ENCODE peak calls at places on chromosome 1, in eight cellular contexts. A is GM23338, N is GM10248, F is fibroblast of the aortic adventitia, Z is Calu3, D is tibial nerve, K is BJ, R is fibroblast of lung. S is an unnamed sample.

GRCh38 chr1:193212637-193213036 is 26.2 kb upstream of the B3GALT2 start:
- DNase-seq in A (no peak), N (no peak), F (no peak), Z (no peak), D (no peak), K (no peak), R (no peak), S (no peak)

GRCh38 chr1:159175571-159175970 is 4.2 kb downstream of the CADM3 start:
- DNase-seq in A (no peak), N (no peak), F (no peak), Z (no peak), D (no peak), K (no peak), R (no peak), S (no peak)

GRCh38 chr1:227937031-227937430 is 10.7 kb downstream of the WNT9A start:
- DNase-seq in A (no peak), N (no peak), F (no peak), Z (no peak), D (no peak), K (no peak), R (no peak), S (no peak)

GRCh38 chr1:192506741-192507155 is 68.8 kb upstream of the RGS1 start:
- DNase-seq in A (peak), N (peak), F (peak), Z (peak), D (no peak), K (no peak), R (peak), S (no peak)

GRCh38 chr1:63516629-63517028 is 6.4 kb downstream of the ITGB3BP start:
- DNase-seq in A (no peak), N (no peak), F (no peak), Z (no peak), D (no peak), K (no peak), R (no peak), S (no peak)

GRCh38 chr1:30476476-30476875 is 246.9 kb downstream of the MATN1 start:
- DNase-seq in A (no peak), N (no peak), F (no peak), Z (no peak), D (no peak), K (no peak), R (no peak), S (no peak)

GRCh38 chr1:85707267-85707989 is 805 bp downstream of the ZNHIT6 start:
- DNase-seq in A (no peak), N (no peak), F (no peak), Z (no peak), D (no peak), K (no peak), R (no peak), S (no peak)

GRCh38 chr1:56099766-56100165 is 479.6 kb downstream of the PLPP3 start:
- DNase-seq in A (no peak), N (no peak), F (peak), Z (no peak), D (no peak), K (no peak), R (no peak), S (no peak)

GRCh38 chr1:246139745-246140182 is 367.3 kb downstream of the SMYD3 start:
- DNase-seq in A (no peak), N (no peak), F (peak), Z (peak), D (no peak), K (peak), R (peak), S (no peak)

GRCh38 chr1:155126494-155127104 is 1.1 kb upstream of the EFNA1 start:
- DNase-seq in A (peak), N (no peak), F (peak), Z (peak), D (no peak), K (no peak), R (peak), S (peak)

GRCh38 chr1:224747578-224747977 is 131.5 kb downstream of the CNIH3 start:
- DNase-seq in A (no peak), N (peak), F (peak), Z (no peak), D (no peak), K (no peak), R (peak), S (no peak)

GRCh38 chr1:207830788-207831187 is 78.9 kb downstream of the CD46 start:
- DNase-seq in A (no peak), N (no peak), F (no peak), Z (no peak), D (no peak), K (no peak), R (no peak), S (peak)

GRCh38 chr1:232435746-232436145 is 194.2 kb downstream of the SIPA1L2 start:
- DNase-seq in A (no peak), N (no peak), F (peak), Z (no peak), D (no peak), K (no peak), R (peak), S (no peak)

GRCh38 chr1:44707112-44707881 is 23.7 kb downstream of the RNU5D-1 start:
- DNase-seq in A (no peak), N (no peak), F (peak), Z (no peak), D (no peak), K (peak), R (peak), S (no peak)

GRCh38 chr1:17572264-17572985 is 32.9 kb downstream of the ARHGEF10L start:
- DNase-seq in A (peak), N (peak), F (no peak), Z (no peak), D (no peak), K (no peak), R (no peak), S (no peak)
- TF ChIP-seq CTCF in A (peak), N (no peak), F (no peak), Z (no peak), D (no peak), K (no peak), R (no peak), S (no peak)

GRCh38 chr1:67551375-67551774 is 121.2 kb upstream of the SERBP1 start:
- DNase-seq in A (no peak), N (no peak), F (no peak), Z (no peak), D (no peak), K (no peak), R (no peak), S (no peak)

GRCh38 chr1:67556297-67556900 is 126.2 kb upstream of the SERBP1 start:
- DNase-seq in A (no peak), N (no peak), F (no peak), Z (no peak), D (no peak), K (no peak), R (no peak), S (no peak)

GRCh38 chr1:67557731-67558448 is 127.1 kb upstream of the GADD45A start:
- DNase-seq in A (no peak), N (no peak), F (no peak), Z (no peak), D (no peak), K (no peak), R (no peak), S (no peak)

GRCh38 chr1:67555487-67556296 is 125.5 kb upstream of the SERBP1 start:
- DNase-seq in A (peak), N (no peak), F (no peak), Z (no peak), D (no peak), K (no peak), R (no peak), S (no peak)

DNA sequence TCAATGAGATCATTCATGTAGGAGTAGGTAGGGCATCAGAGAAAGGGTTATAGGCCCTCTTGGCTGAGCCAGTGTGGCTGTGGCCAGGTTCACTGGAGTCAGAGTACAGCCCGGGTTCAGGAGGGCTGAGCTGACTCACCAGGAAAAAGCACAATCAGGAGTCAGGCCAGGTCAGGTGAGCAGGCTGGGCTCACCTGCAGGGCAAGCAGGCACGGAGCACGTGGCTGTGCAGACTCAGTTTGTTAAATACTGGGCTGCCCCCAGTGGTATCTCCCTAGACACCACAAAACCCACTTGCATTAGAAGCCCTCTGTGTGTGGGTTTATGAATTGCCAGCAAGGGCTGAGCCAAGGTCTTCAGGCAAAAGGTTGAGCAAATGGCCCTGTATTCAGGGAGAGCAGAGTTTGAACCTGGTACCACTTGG is 122.1 kb upstream of the SERBP1 start:
- DNase-seq in A (peak), N (no peak), F (no peak), Z (peak), D (no peak), K (no peak), R (no peak), S (no peak)
- TF ChIP-seq CTCF in A (peak), N (no peak), F (no peak), Z (no peak), D (no peak), K (no peak), R (no peak), S (no peak)

DNA sequence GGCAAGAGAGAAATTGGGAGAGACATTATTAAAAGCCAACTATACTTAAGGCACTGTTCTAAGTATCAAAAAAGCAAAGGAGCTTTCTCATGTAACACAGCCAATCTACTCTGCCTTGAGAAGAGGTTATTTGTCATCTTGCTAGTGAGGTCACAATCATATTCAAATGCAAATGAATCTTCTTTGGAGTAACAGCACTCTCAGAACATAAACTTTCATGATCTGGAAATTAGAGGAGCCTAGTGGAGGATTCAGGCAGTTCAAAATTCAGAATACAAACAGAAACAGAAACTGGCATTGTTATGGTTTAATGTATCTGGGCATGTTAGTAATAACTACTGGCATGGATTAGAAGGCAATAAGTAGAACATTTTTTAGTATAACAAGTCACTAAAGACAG is 57.4 kb downstream of the ARID4B start:
- DNase-seq in A (peak), N (no peak), F (peak), Z (no peak), D (no peak), K (no peak), R (peak), S (no peak)
- TF ChIP-seq CTCF in A (no peak), N (no peak), F (peak), Z (no peak), D (no peak), K (peak), R (peak), S (no peak)

DNA sequence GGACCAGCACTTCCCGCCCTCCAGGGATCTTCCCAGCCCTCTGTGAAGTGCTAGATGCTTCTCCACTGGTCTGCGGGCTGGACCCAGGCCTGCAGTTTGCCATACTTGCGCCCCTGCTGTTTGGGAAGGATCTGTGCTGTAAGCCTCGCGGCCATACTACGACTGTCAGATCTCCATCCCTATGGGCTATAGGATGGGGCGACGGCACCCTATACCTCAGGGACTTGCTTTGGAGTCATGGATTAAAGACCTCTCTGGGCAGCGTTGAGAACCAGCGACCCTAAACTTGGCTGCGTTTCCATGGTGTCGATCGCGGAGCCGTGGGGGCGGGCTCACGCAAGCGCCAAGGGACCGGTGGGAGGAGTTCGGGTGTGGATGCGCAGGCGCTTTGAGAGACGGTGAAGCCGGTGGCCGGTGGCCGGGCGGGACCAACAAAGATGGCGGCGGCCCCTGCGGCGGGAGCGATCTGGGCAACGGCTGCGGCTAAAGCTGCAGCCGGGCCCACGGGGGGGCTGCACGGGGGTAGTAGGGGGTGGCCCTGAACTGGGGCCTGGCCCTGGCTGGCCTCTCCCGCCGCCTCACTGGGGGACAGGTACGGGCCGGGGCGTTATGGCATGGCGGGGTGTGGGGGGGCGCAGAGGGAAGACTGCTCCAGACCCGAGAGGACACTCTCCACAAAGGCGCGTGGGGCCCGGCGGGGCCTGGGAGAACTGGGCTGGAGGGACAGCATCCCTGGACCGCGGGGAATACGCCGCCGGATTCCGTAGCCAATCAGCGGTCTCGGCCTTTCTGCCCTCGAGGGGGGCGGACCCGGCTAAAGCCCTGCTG is at the start of gene USP21:
- DNase-seq in A (peak), N (peak), F (peak), Z (peak), D (peak), K (no peak), R (peak), S (peak)
- TF ChIP-seq CTCF in A (no peak), N (no peak), F (peak), Z (peak), D (peak), K (peak), R (peak), S (peak)

GRCh38 chr1:19338323-19338762 is 26.2 kb downstream of the SLC66A1 start:
- DNase-seq in A (peak), N (no peak), F (no peak), Z (no peak), D (no peak), K (no peak), R (no peak), S (no peak)
- TF ChIP-seq CTCF in A (peak), N (no peak), F (no peak), Z (no peak), D (no peak), K (peak), R (no peak), S (no peak)

DNA sequence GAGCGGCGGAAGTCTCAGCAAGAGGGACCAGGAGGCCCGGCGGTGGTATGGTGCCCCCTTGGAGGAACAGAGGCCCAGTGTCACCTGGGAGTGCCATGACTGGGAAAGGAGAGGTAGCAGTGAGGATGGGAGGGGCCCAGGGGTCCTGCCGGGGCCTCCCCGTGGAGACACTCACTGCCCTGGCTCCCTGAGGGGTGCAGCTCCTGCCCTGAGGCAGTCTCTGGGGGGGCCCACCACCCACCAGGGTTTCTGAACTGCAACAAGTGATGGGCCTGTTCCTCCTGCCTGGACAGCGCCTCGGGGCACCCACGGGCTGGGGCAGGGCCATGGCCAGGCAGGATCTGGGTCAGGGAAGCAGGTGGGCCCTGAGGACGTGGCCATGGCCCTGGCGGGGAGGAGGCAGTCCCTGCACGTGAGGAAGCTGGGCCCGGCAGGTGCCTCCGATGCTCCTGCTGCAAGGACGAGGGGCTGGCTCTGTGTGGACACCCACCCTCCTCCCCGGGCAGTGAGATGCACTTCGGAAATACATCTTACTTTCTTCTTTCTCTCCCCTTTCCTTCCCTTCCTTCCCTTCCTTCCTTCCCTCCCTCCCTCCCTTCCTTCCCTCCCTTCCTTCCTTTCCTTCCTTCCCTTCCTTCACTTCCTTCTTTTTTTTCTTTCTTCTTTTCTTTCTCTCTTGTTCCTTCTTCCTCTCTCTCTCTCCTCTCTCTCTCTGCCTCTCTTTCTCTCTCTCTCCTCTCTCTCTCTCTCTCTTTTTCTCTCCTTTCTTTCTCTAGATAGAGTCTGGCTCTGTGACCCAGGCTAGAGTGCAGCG is 66.6 kb downstream of the MORN1 start:
- DNase-seq in A (no peak), N (no peak), F (no peak), Z (no peak), D (no peak), K (no peak), R (no peak), S (no peak)
- TF ChIP-seq CTCF in A (no peak), N (no peak), F (no peak), Z (no peak), D (no peak), K (no peak), R (no peak), S (no peak)

GRCh38 chr1:28893403-28894102 is 20.8 kb upstream of the EPB41 start:
- DNase-seq in A (peak), N (no peak), F (no peak), Z (no peak), D (no peak), K (peak), R (no peak), S (peak)
- TF ChIP-seq CTCF in A (peak), N (no peak), F (no peak), Z (no peak), D (no peak), K (peak), R (peak), S (peak)